ENCODE peak calls at places on chromosomes 5 and 9, in six cellular contexts. Q, I, Y, H, Z and C are unnamed samples.

GRCh38 chr5:125408582-125409069 is 662.2 kb upstream of the ZNF608 start:
- DNase-seq in Q (no peak), I (peak), Y (no peak), H (no peak), Z (no peak), C (no peak)

GRCh38 chr5:42858709-42859108 is 47.0 kb upstream of the SELENOP start:
- DNase-seq in Q (no peak), I (no peak), Y (no peak), H (no peak), Z (no peak), C (no peak)

GRCh38 chr5:93915142-93915553 is 173.7 kb upstream of the POU5F2 start:
- DNase-seq in Q (no peak), I (no peak), Y (peak), H (peak), Z (no peak), C (peak)

GRCh38 chr9:37156781-37157356 is 36.5 kb downstream of the ZCCHC7 start:
- DNase-seq in Q (no peak), I (peak), Y (no peak), H (no peak), Z (no peak), C (no peak)

GRCh38 chr5:172007795-172008465 is 1.5 kb upstream of the FBXW11 start:
- DNase-seq in Q (no peak), I (no peak), Y (no peak), H (no peak), Z (no peak), C (no peak)

GRCh38 chr5:176559683-176560082 is 10.5 kb downstream of the CDHR2 start:
- DNase-seq in Q (no peak), I (no peak), Y (peak), H (peak), Z (no peak), C (peak)

GRCh38 chr9:35079041-35079425 is 709 bp downstream of the FANCG start:
- DNase-seq in Q (no peak), I (no peak), Y (no peak), H (peak), Z (no peak), C (no peak)

GRCh38 chr9:101727621-101728524 is 10.6 kb downstream of the GRIN3A start:
- DNase-seq in Q (no peak), I (no peak), Y (no peak), H (peak), Z (no peak), C (peak)

GRCh38 chr9:83598487-83598886 is 24.5 kb upstream of the IDNK start:
- DNase-seq in Q (no peak), I (no peak), Y (no peak), H (no peak), Z (no peak), C (no peak)

GRCh38 chr9:91421022-91421765 is 2.4 kb downstream of the NFIL3 start:
- DNase-seq in Q (peak), I (no peak), Y (no peak), H (no peak), Z (no peak), C (no peak)

GRCh38 chr5:168291281-168291960 is at the start of gene WWC1:
- DNase-seq in Q (no peak), I (no peak), Y (peak), H (no peak), Z (no peak), C (peak)

GRCh38 chr5:178738513-178738912 is 8.1 kb upstream of the ZNF354A start:
- DNase-seq in Q (no peak), I (no peak), Y (no peak), H (no peak), Z (no peak), C (no peak)

GRCh38 chr5:148740966-148741742 is 85.3 kb upstream of the ADRB2 start:
- DNase-seq in Q (no peak), I (peak), Y (no peak), H (peak), Z (no peak), C (peak)

GRCh38 chr9:117549444-117549843 is 134.6 kb upstream of the ASTN2 start:
- DNase-seq in Q (no peak), I (no peak), Y (no peak), H (no peak), Z (no peak), C (no peak)

GRCh38 chr9:138009456-138010273 is 132.1 kb downstream of the CACNA1B start:
- DNase-seq in Q (no peak), I (no peak), Y (no peak), H (no peak), Z (no peak), C (no peak)

GRCh38 chr5:19240150-19240549 is 747.9 kb downstream of the CDH18 start:
- DNase-seq in Q (no peak), I (peak), Y (no peak), H (no peak), Z (no peak), C (no peak)

GRCh38 chr9:136921307-136921706 is 23.2 kb downstream of the FBXW5 start:
- DNase-seq in Q (no peak), I (no peak), Y (no peak), H (no peak), Z (no peak), C (no peak)

DNA sequence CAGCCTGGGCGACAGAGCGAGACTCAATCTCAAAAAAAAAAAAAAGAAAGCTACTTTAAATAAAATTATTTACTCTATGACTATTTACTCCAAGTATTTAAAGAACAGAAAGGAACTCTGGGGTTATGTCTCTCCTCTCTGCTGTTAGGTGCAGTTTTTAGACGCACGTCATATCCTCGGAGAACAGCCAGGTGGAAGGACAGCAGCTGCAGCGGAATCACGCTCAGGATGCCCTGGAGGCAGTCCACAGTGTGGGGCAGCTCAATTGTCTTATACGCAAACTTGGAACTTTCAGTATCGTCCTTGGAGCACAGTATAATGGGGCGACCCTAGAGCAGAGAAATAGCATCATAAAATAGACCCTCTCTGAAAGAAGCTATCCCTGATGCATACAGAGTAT is 10.4 kb upstream of the MAPK9 start:
- DNase-seq in Q (no peak), I (no peak), Y (no peak), H (no peak), Z (no peak), C (no peak)
- H3K4me3 ChIP-seq in Q (no peak), I (no peak), Y (no peak), H (no peak), Z (no peak), C (no peak)

GRCh38 chr5:155278524-155278923 is 265.0 kb downstream of the KIF4B start:
- DNase-seq in Q (no peak), I (no peak), Y (no peak), H (no peak), Z (no peak), C (no peak)
- H3K4me3 ChIP-seq in Q (no peak), I (no peak), Y (no peak), H (no peak), Z (no peak), C (no peak)

GRCh38 chr5:36045895-36046294 is 20.8 kb downstream of the UGT3A2 start:
- DNase-seq in Q (no peak), I (no peak), Y (no peak), H (no peak), Z (no peak), C (no peak)

GRCh38 chr5:36041537-36041845 is 25.2 kb downstream of the UGT3A2 start:
- DNase-seq in Q (no peak), I (no peak), Y (no peak), H (no peak), Z (no peak), C (no peak)

GRCh38 chr5:36035696-36036095 is 31.0 kb downstream of the UGT3A2 start:
- DNase-seq in Q (no peak), I (no peak), Y (no peak), H (no peak), Z (no peak), C (no peak)

GRCh38 chr5:36040651-36041536 is 25.8 kb downstream of the UGT3A2 start:
- DNase-seq in Q (no peak), I (no peak), Y (no peak), H (no peak), Z (no peak), C (no peak)
- H3K4me3 ChIP-seq in Q (no peak), I (no peak), Y (no peak), H (no peak), Z (no peak), C (no peak)

GRCh38 chr9:97672403-97672802 is 24.7 kb downstream of the XPA start:
- DNase-seq in Q (no peak), I (no peak), Y (no peak), H (no peak), Z (no peak), C (no peak)
- H3K4me3 ChIP-seq in Q (no peak), I (no peak), Y (no peak), H (no peak), Z (no peak), C (no peak)

GRCh38 chr9:4116708-4117460 is 183.0 kb downstream of the GLIS3 start:
- DNase-seq in Q (no peak), I (no peak), Y (no peak), H (no peak), Z (no peak), C (no peak)
- H3K4me3 ChIP-seq in Q (no peak), I (no peak), Y (no peak), H (no peak), Z (no peak), C (no peak)

GRCh38 chr5:163508753-163509152 is 3.3 kb downstream of the MAT2B start:
- DNase-seq in Q (no peak), I (no peak), Y (no peak), H (no peak), Z (no peak), C (no peak)
- H3K4me3 ChIP-seq in Q (peak), I (no peak), Y (peak), H (peak), Z (peak), C (no peak)